ENCODE peak calls at places on chromosomes 6 and 20, in five cellular contexts. J is kidney, R is HepG2, K is heart right ventricle, H is PC-9. A is an unnamed sample.

GRCh38 chr6:15823838-15824414 is 161.1 kb upstream of the DTNBP1 start:
- DNase-seq in J (no peak), R (no peak), K (no peak), H (no peak), A (no peak)

GRCh38 chr20:23657202-23657601 is 19.4 kb upstream of the CST3 start:
- DNase-seq in J (no peak), R (no peak), K (no peak), H (no peak), A (no peak)

GRCh38 chr6:52503344-52503747 is 73.5 kb downstream of the TRAM2 start:
- DNase-seq in J (peak; percentile 69), R (no peak), K (peak; percentile 37), H (no peak), A (no peak)

GRCh38 chr20:35013421-35014411 is 58.0 kb downstream of the MYH7B start:
- DNase-seq in J (no peak), R (no peak), K (no peak), H (no peak), A (no peak)

GRCh38 chr20:50292324-50293243 is 102.0 kb downstream of the CEBPB start:
- DNase-seq in J (peak; percentile 99), R (peak; percentile 97), K (peak; percentile 92), H (peak; percentile 92), A (peak; percentile 66)

GRCh38 chr20:58975353-58975752 is 5.7 kb upstream of the NELFCD start:
- DNase-seq in J (no peak), R (no peak), K (no peak), H (no peak), A (no peak)

GRCh38 chr6:129895692-129896091 is 34.6 kb upstream of the TMEM244 start:
- DNase-seq in J (no peak), R (no peak), K (no peak), H (no peak), A (no peak)

GRCh38 chr6:51934098-51934497 is 153.3 kb downstream of the PKHD1 start:
- DNase-seq in J (peak; percentile 49), R (peak; percentile 24), K (no peak), H (no peak), A (no peak)

GRCh38 chr6:82492134-82492533 is 128.5 kb downstream of the TPBG start:
- DNase-seq in J (no peak), R (no peak), K (no peak), H (no peak), A (no peak)

GRCh38 chr6:1497593-1498105 is 108.3 kb downstream of the FOXF2 start:
- DNase-seq in J (no peak), R (no peak), K (peak; percentile 35), H (no peak), A (no peak)

GRCh38 chr20:60345106-60345505 is 386.9 kb downstream of the CDH26 start:
- DNase-seq in J (no peak), R (no peak), K (no peak), H (no peak), A (no peak)

GRCh38 chr6:147046131-147046530 is 158.1 kb upstream of the STXBP5 start:
- DNase-seq in J (no peak), R (no peak), K (no peak), H (no peak), A (no peak)

GRCh38 chr20:4289875-4290274 is 274.5 kb upstream of the RNF24 start:
- DNase-seq in J (no peak), R (no peak), K (no peak), H (peak; percentile 5), A (no peak)

GRCh38 chr6:1404066-1404712 is 14.8 kb downstream of the FOXF2 start:
- DNase-seq in J (no peak), R (no peak), K (no peak), H (no peak), A (no peak)

GRCh38 chr6:159729598-159729997 is 2.3 kb downstream of the WTAP start:
- DNase-seq in J (no peak), R (no peak), K (no peak), H (no peak), A (no peak)

GRCh38 chr6:36674942-36675341 is 3.6 kb upstream of the CDKN1A start:
- DNase-seq in J (no peak), R (no peak), K (no peak), H (no peak), A (no peak)

GRCh38 chr6:29702519-29703103 is 20.6 kb upstream of the HLA-F start:
- DNase-seq in J (no peak), R (peak; percentile 19), K (peak; percentile 46), H (peak; percentile 45), A (no peak)

GRCh38 chr6:1053587-1053986 is 258.3 kb upstream of the FOXQ1 start:
- DNase-seq in J (no peak), R (no peak), K (no peak), H (no peak), A (no peak)

GRCh38 chr6:162217811-162218450 is 509.6 kb downstream of the PRKN start:
- DNase-seq in J (no peak), R (no peak), K (no peak), H (no peak), A (no peak)

GRCh38 chr20:25259788-25260254 is 11.9 kb downstream of the PYGB start:
- DNase-seq in J (no peak), R (no peak), K (no peak), H (no peak), A (no peak)

DNA sequence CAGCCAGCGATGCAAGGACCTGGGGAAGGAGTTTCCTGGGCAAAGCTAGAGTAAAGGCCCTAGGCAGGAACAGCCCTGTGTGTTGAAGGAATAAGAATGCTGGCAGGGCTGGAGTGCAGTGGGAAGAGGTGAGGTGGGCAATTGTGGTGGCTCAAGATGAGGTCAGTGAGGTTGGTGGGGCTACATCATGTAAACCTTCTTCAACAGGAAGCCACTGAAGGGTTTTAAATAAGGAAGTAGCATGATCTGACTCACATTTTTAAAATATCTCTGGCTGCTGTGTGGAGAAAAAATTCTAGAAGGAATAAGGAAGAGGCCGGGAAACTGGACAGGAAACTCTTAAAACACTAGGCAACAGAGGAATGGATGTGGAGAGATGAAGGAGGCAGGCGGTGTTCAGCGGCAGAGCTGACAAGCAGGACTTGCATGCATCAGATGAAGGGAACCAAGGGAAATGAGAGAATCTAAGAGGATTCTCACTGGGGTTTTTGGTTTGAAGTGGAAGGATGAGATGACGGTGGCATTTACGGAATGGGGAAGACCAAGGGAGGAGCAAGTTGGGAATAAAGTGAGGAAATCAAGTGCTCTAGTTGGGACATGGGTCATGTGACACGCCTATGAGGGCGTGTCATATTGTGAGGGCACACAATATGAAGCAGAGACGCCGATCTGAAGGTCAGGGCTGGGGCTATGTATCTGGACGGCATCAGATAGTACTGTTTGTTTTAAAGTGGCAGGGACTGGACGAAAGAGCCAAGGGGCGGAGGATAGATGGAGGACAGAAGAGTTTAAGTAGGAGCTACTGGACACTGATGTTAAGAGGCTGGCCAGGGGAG is 18.3 kb downstream of the TMEM242 start:
- DNase-seq in J (no peak), R (no peak), K (no peak), H (no peak), A (no peak)
- H3K4me3 ChIP-seq in J (no peak overlapping the region), R (no peak overlapping the region), K (peak overlapping the region; percentile 3), H (no peak overlapping the region), A (no peak overlapping the region)

DNA sequence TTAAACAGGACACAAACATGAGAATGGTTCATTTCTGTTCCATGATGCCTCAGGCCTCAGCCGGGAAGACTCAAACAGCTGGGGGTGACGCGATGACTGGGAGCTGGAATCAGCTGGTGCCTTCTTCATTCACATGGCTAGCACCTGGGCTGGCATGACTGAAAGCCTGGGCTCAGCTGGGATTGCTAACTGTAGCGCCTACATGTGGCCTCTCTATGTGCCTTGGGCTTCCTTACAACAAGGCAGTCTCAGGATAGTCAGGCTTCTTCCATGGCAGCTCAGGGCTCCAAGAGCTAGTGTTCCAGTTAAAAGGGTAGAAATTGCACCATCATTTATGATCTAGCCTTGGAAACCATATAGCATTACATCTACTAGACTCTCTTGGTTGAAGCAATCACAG is 6.4 kb upstream of the WFDC2 start:
- DNase-seq in J (no peak), R (no peak), K (no peak), H (no peak), A (no peak)
- TF ChIP-seq CTCF in J (no peak), R (no peak), K (no peak), H (no peak), A (no peak)

GRCh38 chr6:13450628-13451027 is 36.8 kb downstream of the GFOD1 start:
- DNase-seq in J (no peak), R (no peak), K (no peak), H (no peak), A (no peak)

GRCh38 chr6:13446371-13446770 is 41.0 kb downstream of the GFOD1 start:
- DNase-seq in J (no peak), R (no peak), K (no peak), H (no peak), A (no peak)

GRCh38 chr6:13445744-13446115 is 41.7 kb downstream of the GFOD1 start:
- DNase-seq in J (no peak), R (no peak), K (no peak), H (no peak), A (no peak)

GRCh38 chr6:13445005-13445743 is 42.2 kb downstream of the GFOD1 start:
- DNase-seq in J (peak; percentile 81), R (no peak), K (peak; percentile 56), H (no peak), A (no peak)

DNA sequence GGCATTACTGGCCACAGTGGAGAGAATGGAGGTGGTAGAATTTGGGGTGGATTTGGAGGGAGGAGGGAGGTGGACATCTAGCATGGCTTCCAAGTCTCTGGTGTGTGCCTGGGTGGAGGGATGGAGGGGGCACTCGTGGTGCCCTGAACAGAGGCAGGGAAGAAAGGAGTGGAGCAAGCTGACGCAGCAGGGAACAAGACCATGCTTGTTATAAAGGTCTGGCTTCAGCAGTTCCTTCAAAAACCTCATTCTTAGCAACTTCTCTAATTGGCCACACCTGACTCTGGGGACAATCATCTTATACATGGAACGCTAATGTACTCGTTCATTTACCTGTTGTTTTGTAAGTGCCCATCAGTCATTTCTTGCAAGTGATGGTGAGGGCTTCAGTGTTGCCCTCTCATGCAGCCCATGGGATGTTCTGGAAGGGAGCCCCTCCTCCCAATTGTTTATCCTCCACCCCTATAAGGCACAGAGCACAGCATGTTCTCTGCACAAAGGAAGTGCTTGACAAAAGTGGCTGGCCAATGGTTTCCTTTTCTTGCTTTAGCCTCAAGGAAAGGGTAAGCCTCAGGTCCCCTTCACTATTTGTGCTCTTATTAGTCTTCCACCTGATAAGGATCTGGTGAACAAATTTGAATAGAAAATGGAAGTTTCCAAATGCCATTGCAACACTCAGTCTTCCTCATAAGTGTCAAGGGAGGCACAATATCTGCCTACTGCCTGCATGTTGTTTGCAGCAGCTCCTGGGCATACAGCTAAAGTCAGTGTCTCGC is 39.3 kb downstream of the GFOD1 start:
- DNase-seq in J (no peak), R (no peak), K (no peak), H (no peak), A (no peak)
- H3K4me3 ChIP-seq in J (no peak overlapping the region), R (no peak overlapping the region), K (no peak overlapping the region), H (no peak overlapping the region), A (no peak overlapping the region)

DNA sequence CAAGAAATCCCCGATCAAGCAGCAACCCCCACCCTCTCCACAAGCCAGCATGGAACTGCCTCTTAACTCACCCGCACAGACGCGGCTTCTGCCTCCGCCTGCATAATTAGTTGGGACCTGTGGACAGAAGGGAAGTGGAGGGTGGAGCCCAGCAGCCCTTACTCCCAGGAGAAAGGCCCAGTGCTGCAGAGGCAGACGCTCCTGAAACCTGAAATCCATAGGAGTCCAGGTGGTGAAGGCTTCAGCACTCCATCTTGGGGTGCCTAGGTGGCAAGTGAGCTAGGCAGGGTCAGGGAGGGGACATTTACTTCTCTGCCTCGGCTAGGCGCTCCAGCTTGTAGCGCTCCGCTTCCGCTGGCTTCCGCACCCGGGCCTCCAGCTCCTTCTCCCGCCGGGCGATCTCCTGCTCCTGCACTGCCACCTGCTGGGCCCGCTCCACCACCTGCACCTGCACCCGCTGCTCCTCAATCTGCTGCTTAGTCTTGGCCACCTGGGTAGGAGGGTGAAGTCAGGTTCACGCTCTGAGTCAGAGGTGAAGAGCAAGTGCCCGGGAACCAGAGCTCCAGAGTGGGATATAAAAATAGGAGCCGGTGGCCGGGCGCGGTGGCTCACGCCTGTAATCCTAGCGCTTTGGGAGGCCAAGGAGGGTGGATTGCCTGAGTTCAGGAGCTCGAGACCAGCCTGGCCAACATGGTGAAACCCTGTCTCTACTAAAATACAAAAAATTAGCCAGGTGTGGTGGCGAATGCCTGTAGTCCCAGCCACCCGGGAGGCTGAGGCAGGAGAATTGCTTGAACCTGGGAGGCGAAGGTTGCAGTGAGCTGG is 10.7 kb downstream of the TUBB start:
- DNase-seq in J (peak; percentile 92), R (peak; percentile 67), K (peak; percentile 71), H (peak; percentile 92), A (no peak)
- TF ChIP-seq CTCF in J (peak; percentile 76), R (peak; percentile 94), K (peak; percentile 72), H (peak; percentile 80), A (peak; percentile 78)